ENCODE peak calls at places on chromosomes 11 and 22, in six cellular contexts. One of them, this sample, is unnamed.

GRCh38 chr11:68750197-68750987 is 928 bp downstream of the TESMIN start:
- DNase-seq in heart right ventricle: no peak
- DNase-seq in bronchial epithelial cell: no peak
- DNase-seq in fibroblast of lung: no peak
- DNase-seq in K562: peak
- DNase-seq in kidney epithelial cell: no peak
- DNase-seq in this sample: no peak

GRCh38 chr11:117232911-117233409 is 489 bp downstream of the RNF214 start:
- DNase-seq in K562: peak
- DNase-seq in kidney epithelial cell: no peak
- DNase-seq in fibroblast of lung: no peak
- DNase-seq in bronchial epithelial cell: no peak
- DNase-seq in heart right ventricle: peak
- DNase-seq in this sample: no peak

GRCh38 chr22:19693981-19694670 is 20.2 kb upstream of the SEPTIN5 start:
- DNase-seq in kidney epithelial cell: no peak
- DNase-seq in K562: no peak
- DNase-seq in bronchial epithelial cell: no peak
- DNase-seq in fibroblast of lung: no peak
- DNase-seq in heart right ventricle: no peak
- DNase-seq in this sample: no peak

GRCh38 chr11:92709329-92709728 is 260.1 kb upstream of the MTNR1B start:
- DNase-seq in kidney epithelial cell: no peak
- DNase-seq in fibroblast of lung: no peak
- DNase-seq in heart right ventricle: no peak
- DNase-seq in K562: no peak
- DNase-seq in bronchial epithelial cell: no peak
- DNase-seq in this sample: no peak

GRCh38 chr11:93933230-93933629 is 82.8 kb upstream of the VSTM5 start:
- DNase-seq in heart right ventricle: no peak
- DNase-seq in bronchial epithelial cell: no peak
- DNase-seq in K562: no peak
- DNase-seq in kidney epithelial cell: no peak
- DNase-seq in fibroblast of lung: no peak
- DNase-seq in this sample: no peak

GRCh38 chr22:41052661-41053490 is 39.5 kb upstream of the EP300 start:
- DNase-seq in kidney epithelial cell: peak
- DNase-seq in bronchial epithelial cell: peak
- DNase-seq in K562: no peak
- DNase-seq in heart right ventricle: no peak
- DNase-seq in fibroblast of lung: peak
- DNase-seq in this sample: peak

GRCh38 chr11:46305295-46305694 is 27.8 kb downstream of the CREB3L1 start:
- DNase-seq in heart right ventricle: no peak
- DNase-seq in fibroblast of lung: peak
- DNase-seq in K562: no peak
- DNase-seq in bronchial epithelial cell: peak
- DNase-seq in kidney epithelial cell: no peak
- DNase-seq in this sample: no peak

GRCh38 chr11:112343368-112344039 is 82.8 kb upstream of the PLET1 start:
- DNase-seq in fibroblast of lung: peak
- DNase-seq in bronchial epithelial cell: peak
- DNase-seq in K562: no peak
- DNase-seq in kidney epithelial cell: no peak
- DNase-seq in heart right ventricle: no peak
- DNase-seq in this sample: no peak

GRCh38 chr11:129278586-129279319 is 86.6 kb upstream of the ARHGAP32 start:
- DNase-seq in bronchial epithelial cell: no peak
- DNase-seq in fibroblast of lung: no peak
- DNase-seq in heart right ventricle: peak
- DNase-seq in kidney epithelial cell: no peak
- DNase-seq in K562: no peak
- DNase-seq in this sample: no peak

GRCh38 chr11:64090811-64091516 is 55.2 kb downstream of the FLRT1 start:
- DNase-seq in bronchial epithelial cell: no peak
- DNase-seq in fibroblast of lung: peak
- DNase-seq in K562: no peak
- DNase-seq in kidney epithelial cell: no peak
- DNase-seq in heart right ventricle: no peak
- DNase-seq in this sample: no peak

GRCh38 chr22:28791841-28792490 is 8.4 kb downstream of the XBP1 start:
- DNase-seq in fibroblast of lung: no peak
- DNase-seq in heart right ventricle: no peak
- DNase-seq in kidney epithelial cell: no peak
- DNase-seq in bronchial epithelial cell: no peak
- DNase-seq in K562: no peak
- DNase-seq in this sample: no peak

GRCh38 chr22:39236321-39237275 is 8.2 kb downstream of the PDGFB start:
- DNase-seq in K562: peak
- DNase-seq in fibroblast of lung: no peak
- DNase-seq in kidney epithelial cell: no peak
- DNase-seq in bronchial epithelial cell: no peak
- DNase-seq in heart right ventricle: peak
- DNase-seq in this sample: no peak

GRCh38 chr11:60078021-60078420 is 10.4 kb upstream of the MS4A2 start:
- DNase-seq in bronchial epithelial cell: peak
- DNase-seq in K562: no peak
- DNase-seq in fibroblast of lung: no peak
- DNase-seq in kidney epithelial cell: no peak
- DNase-seq in heart right ventricle: no peak
- DNase-seq in this sample: no peak

GRCh38 chr22:22556995-22557925 is 1.8 kb downstream of the PRAME start:
- DNase-seq in bronchial epithelial cell: no peak
- DNase-seq in kidney epithelial cell: no peak
- DNase-seq in fibroblast of lung: no peak
- DNase-seq in heart right ventricle: no peak
- DNase-seq in K562: peak
- DNase-seq in this sample: no peak

GRCh38 chr11:45754261-45754709 is 50.7 kb upstream of the SLC35C1 start:
- DNase-seq in K562: no peak
- DNase-seq in kidney epithelial cell: no peak
- DNase-seq in bronchial epithelial cell: peak
- DNase-seq in heart right ventricle: peak
- DNase-seq in fibroblast of lung: no peak
- DNase-seq in this sample: no peak

GRCh38 chr11:26234451-26234850 is 97.5 kb upstream of the ANO3 start:
- DNase-seq in K562: no peak
- DNase-seq in fibroblast of lung: peak
- DNase-seq in kidney epithelial cell: no peak
- DNase-seq in heart right ventricle: no peak
- DNase-seq in bronchial epithelial cell: peak
- DNase-seq in this sample: no peak

GRCh38 chr11:65915821-65916251 is 3.0 kb downstream of the C11orf68 start:
- DNase-seq in K562: peak
- DNase-seq in heart right ventricle: peak
- DNase-seq in bronchial epithelial cell: peak
- DNase-seq in fibroblast of lung: peak
- DNase-seq in kidney epithelial cell: peak
- DNase-seq in this sample: peak

GRCh38 chr11:96207459-96208449 is 135.2 kb downstream of the MAML2 start:
- DNase-seq in heart right ventricle: no peak
- DNase-seq in K562: no peak
- DNase-seq in bronchial epithelial cell: peak
- DNase-seq in fibroblast of lung: no peak
- DNase-seq in kidney epithelial cell: no peak
- DNase-seq in this sample: no peak

GRCh38 chr11:81975261-81975900 is 758.3 kb downstream of the FAM181B start:
- DNase-seq in K562: no peak
- DNase-seq in fibroblast of lung: no peak
- DNase-seq in kidney epithelial cell: no peak
- DNase-seq in heart right ventricle: no peak
- DNase-seq in bronchial epithelial cell: peak
- DNase-seq in this sample: no peak

GRCh38 chr11:134583397-134583990 is 171.5 kb upstream of the B3GAT1 start:
- DNase-seq in K562: no peak
- DNase-seq in heart right ventricle: no peak
- DNase-seq in bronchial epithelial cell: no peak
- DNase-seq in fibroblast of lung: no peak
- DNase-seq in kidney epithelial cell: no peak
- DNase-seq in this sample: no peak

GRCh38 chr22:30045901-30046715 is 34.2 kb upstream of the HORMAD2 start:
- DNase-seq in kidney epithelial cell: no peak
- DNase-seq in heart right ventricle: no peak
- DNase-seq in bronchial epithelial cell: no peak
- DNase-seq in fibroblast of lung: no peak
- DNase-seq in K562: no peak
- DNase-seq in this sample: no peak

GRCh38 chr11:112268406-112268805 is 7.7 kb upstream of the PLET1 start:
- DNase-seq in kidney epithelial cell: no peak
- DNase-seq in heart right ventricle: no peak
- DNase-seq in K562: no peak
- DNase-seq in bronchial epithelial cell: no peak
- DNase-seq in fibroblast of lung: no peak
- DNase-seq in this sample: no peak

GRCh38 chr11:120598517-120599209 is 87.1 kb downstream of the GRIK4 start:
- DNase-seq in fibroblast of lung: no peak
- DNase-seq in kidney epithelial cell: no peak
- DNase-seq in bronchial epithelial cell: no peak
- DNase-seq in heart right ventricle: no peak
- DNase-seq in K562: peak
- DNase-seq in this sample: no peak

GRCh38 chr11:107741044-107741823 is 29.4 kb upstream of the SLN start:
- DNase-seq in bronchial epithelial cell: peak
- DNase-seq in kidney epithelial cell: no peak
- DNase-seq in heart right ventricle: no peak
- DNase-seq in K562: peak
- DNase-seq in fibroblast of lung: peak
- DNase-seq in this sample: peak

GRCh38 chr22:49400866-49401598 is 426.6 kb downstream of the BRD1 start:
- DNase-seq in fibroblast of lung: no peak
- DNase-seq in bronchial epithelial cell: no peak
- DNase-seq in kidney epithelial cell: no peak
- DNase-seq in K562: no peak
- DNase-seq in heart right ventricle: no peak
- DNase-seq in this sample: no peak

GRCh38 chr11:62013266-62014157 is 46.1 kb upstream of the FTH1 start:
- DNase-seq in heart right ventricle: no peak
- DNase-seq in K562: no peak
- DNase-seq in kidney epithelial cell: no peak
- DNase-seq in bronchial epithelial cell: peak
- DNase-seq in fibroblast of lung: no peak
- DNase-seq in this sample: peak

GRCh38 chr11:83292709-83293435 is 6.7 kb upstream of the CCDC90B start:
- DNase-seq in bronchial epithelial cell: peak
- DNase-seq in fibroblast of lung: peak
- DNase-seq in heart right ventricle: no peak
- DNase-seq in K562: peak
- DNase-seq in kidney epithelial cell: peak
- DNase-seq in this sample: peak

GRCh38 chr11:104968856-104969776 is 742 bp upstream of the CASP4 start:
- DNase-seq in heart right ventricle: peak
- DNase-seq in kidney epithelial cell: no peak
- DNase-seq in bronchial epithelial cell: no peak
- DNase-seq in K562: no peak
- DNase-seq in fibroblast of lung: peak
- DNase-seq in this sample: no peak
- H3K4me3 ChIP-seq in heart right ventricle: peak
- H3K4me3 ChIP-seq in kidney epithelial cell: no peak
- H3K4me3 ChIP-seq in bronchial epithelial cell: peak
- H3K4me3 ChIP-seq in K562: no peak
- H3K4me3 ChIP-seq in fibroblast of lung: peak
- H3K4me3 ChIP-seq in this sample: peak

GRCh38 chr22:46116491-46116958 is 33.8 kb upstream of the PPARA start:
- DNase-seq in K562: peak
- DNase-seq in fibroblast of lung: peak
- DNase-seq in kidney epithelial cell: no peak
- DNase-seq in heart right ventricle: peak
- DNase-seq in bronchial epithelial cell: peak
- DNase-seq in this sample: peak
- TF ChIP-seq CTCF in K562: peak
- TF ChIP-seq CTCF in fibroblast of lung: peak
- TF ChIP-seq CTCF in kidney epithelial cell: peak
- TF ChIP-seq CTCF in heart right ventricle: peak
- TF ChIP-seq CTCF in bronchial epithelial cell: peak
- TF ChIP-seq CTCF in this sample: peak

GRCh38 chr11:9002920-9003572 is 755 bp downstream of the NRIP3 start:
- DNase-seq in kidney epithelial cell: no peak
- DNase-seq in fibroblast of lung: no peak
- DNase-seq in heart right ventricle: no peak
- DNase-seq in bronchial epithelial cell: no peak
- DNase-seq in K562: no peak
- DNase-seq in this sample: no peak
- H3K4me3 ChIP-seq in kidney epithelial cell: peak
- H3K4me3 ChIP-seq in fibroblast of lung: peak
- H3K4me3 ChIP-seq in heart right ventricle: peak
- H3K4me3 ChIP-seq in bronchial epithelial cell: peak
- H3K4me3 ChIP-seq in K562: peak
- H3K4me3 ChIP-seq in this sample: peak

GRCh38 chr11:111193924-111194490 is 51.5 kb upstream of the POU2AF2 start:
- DNase-seq in bronchial epithelial cell: peak
- DNase-seq in K562: no peak
- DNase-seq in fibroblast of lung: no peak
- DNase-seq in heart right ventricle: no peak
- DNase-seq in kidney epithelial cell: no peak
- DNase-seq in this sample: no peak

GRCh38 chr11:111185259-111185658 is 60.3 kb upstream of the POU2AF2 start:
- DNase-seq in heart right ventricle: no peak
- DNase-seq in kidney epithelial cell: no peak
- DNase-seq in K562: no peak
- DNase-seq in bronchial epithelial cell: no peak
- DNase-seq in fibroblast of lung: no peak
- DNase-seq in this sample: no peak

GRCh38 chr11:111186308-111186967 is 59.1 kb upstream of the POU2AF2 start:
- DNase-seq in fibroblast of lung: no peak
- DNase-seq in bronchial epithelial cell: no peak
- DNase-seq in kidney epithelial cell: no peak
- DNase-seq in K562: no peak
- DNase-seq in heart right ventricle: no peak
- DNase-seq in this sample: no peak

GRCh38 chr11:111194789-111195188 is 50.7 kb upstream of the POU2AF2 start:
- DNase-seq in K562: no peak
- DNase-seq in fibroblast of lung: peak
- DNase-seq in bronchial epithelial cell: no peak
- DNase-seq in heart right ventricle: no peak
- DNase-seq in kidney epithelial cell: no peak
- DNase-seq in this sample: no peak

DNA sequence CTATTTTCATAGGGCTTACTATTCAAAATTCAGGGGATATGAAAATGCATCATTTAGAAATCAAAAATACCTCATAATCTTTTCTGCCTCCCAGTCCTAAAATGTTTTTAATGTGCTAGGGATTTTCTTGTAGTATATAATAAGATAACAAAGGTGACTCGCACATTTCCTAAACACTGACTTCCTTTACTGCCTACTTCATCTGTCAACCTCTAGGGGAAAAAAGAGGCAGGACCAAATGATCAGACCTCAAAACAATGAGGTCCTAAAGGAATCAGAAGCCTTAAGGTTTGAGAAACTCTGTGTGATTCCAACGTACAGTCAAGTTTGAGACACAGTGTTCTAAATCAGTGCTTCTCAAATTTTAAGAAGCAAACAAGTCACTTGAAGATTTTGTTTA is 56.1 kb upstream of the POU2AF2 start:
- DNase-seq in kidney epithelial cell: no peak
- DNase-seq in fibroblast of lung: no peak
- DNase-seq in bronchial epithelial cell: peak
- DNase-seq in heart right ventricle: no peak
- DNase-seq in K562: no peak
- DNase-seq in this sample: no peak
- TF ChIP-seq CTCF in kidney epithelial cell: no peak
- TF ChIP-seq CTCF in fibroblast of lung: no peak
- TF ChIP-seq CTCF in bronchial epithelial cell: no peak
- TF ChIP-seq CTCF in heart right ventricle: no peak
- TF ChIP-seq CTCF in K562: no peak
- TF ChIP-seq CTCF in this sample: no peak

GRCh38 chr11:77127674-77127968 is 425 bp upstream of the MYO7A start:
- DNase-seq in kidney epithelial cell: no peak
- DNase-seq in heart right ventricle: no peak
- DNase-seq in K562: no peak
- DNase-seq in fibroblast of lung: no peak
- DNase-seq in bronchial epithelial cell: no peak
- DNase-seq in this sample: no peak
- H3K4me3 ChIP-seq in kidney epithelial cell: peak
- H3K4me3 ChIP-seq in heart right ventricle: peak
- H3K4me3 ChIP-seq in K562: no peak
- H3K4me3 ChIP-seq in fibroblast of lung: peak
- H3K4me3 ChIP-seq in bronchial epithelial cell: no peak
- H3K4me3 ChIP-seq in this sample: peak

This sample was measured in AG09309.